ENCODE peak calls at places on chromosomes 1 and 21, in eight cellular contexts. F is cardiac fibroblast; A is mammary epithelial cell; Z is CD4-positive, CD25-positive, alpha-beta regulatory T cell; S is Panc1; T is cardiac muscle cell; L is HFF-Myc; C is CD8-positive, alpha-beta memory T cell. W is an unnamed sample.

GRCh38 chr1:43349594-43350306 is 9.0 kb upstream of the CDC20 start:
- DNase-seq in F (peak; percentile 26), A (peak; percentile 30), Z (no peak), S (no peak), T (peak; percentile 37), L (peak; percentile 46), C (no peak), W (no peak)

GRCh38 chr1:3785045-3785444 is 11.3 kb downstream of the LRRC47 start:
- DNase-seq in F (no peak), A (no peak), Z (no peak), S (no peak), T (no peak), L (no peak), C (peak; percentile 24), W (no peak)

GRCh38 chr1:63463248-63463647 is 59.8 kb downstream of the ITGB3BP start:
- DNase-seq in F (peak; percentile 87), A (peak; percentile 57), Z (no peak), S (no peak), T (peak; percentile 85), L (no peak), C (no peak), W (no peak)

GRCh38 chr1:186772228-186772627 is 56.5 kb upstream of the PLA2G4A start:
- DNase-seq in F (no peak), A (no peak), Z (no peak), S (no peak), T (no peak), L (no peak), C (no peak), W (no peak)

GRCh38 chr1:36696261-36696940 is 213.7 kb upstream of the CSF3R start:
- DNase-seq in F (no peak), A (no peak), Z (no peak), S (no peak), T (no peak), L (no peak), C (no peak), W (no peak)

GRCh38 chr1:240765732-240766363 is 153.9 kb upstream of the GREM2 start:
- DNase-seq in F (peak; percentile 43), A (no peak), Z (no peak), S (no peak), T (peak; percentile 27), L (peak; percentile 22), C (no peak), W (no peak)

GRCh38 chr1:174965006-174965971 is 34.5 kb upstream of the CACYBP start:
- DNase-seq in F (peak; percentile 30), A (no peak), Z (no peak), S (no peak), T (peak; percentile 38), L (no peak), C (peak; percentile 58), W (no peak)

GRCh38 chr1:25797939-25798338 is 2.1 kb upstream of the SELENON start:
- DNase-seq in F (peak; percentile 42), A (no peak), Z (no peak), S (no peak), T (no peak), L (no peak), C (no peak), W (no peak)

GRCh38 chr21:36696640-36697472 is 2.1 kb upstream of the SIM2 start:
- DNase-seq in F (no peak), A (no peak), Z (no peak), S (no peak), T (no peak), L (no peak), C (no peak), W (no peak)
- H3K4me3 ChIP-seq in F (no peak overlapping the region), A (no peak overlapping the region), Z (no peak overlapping the region), S (no peak overlapping the region), T (no peak overlapping the region), L (no peak overlapping the region), C (no peak overlapping the region), W (no peak overlapping the region)

GRCh38 chr1:231040800-231041704 is 998 bp upstream of the FAM89A start:
- DNase-seq in F (no peak), A (no peak), Z (no peak), S (no peak), T (peak; percentile 24), L (no peak), C (no peak), W (peak; percentile 13)
- H3K4me3 ChIP-seq in F (no peak overlapping the region), A (peak overlapping the region; percentile 72), Z (no peak overlapping the region), S (peak overlapping the region; percentile 35), T (peak overlapping the region; percentile 98), L (peak overlapping the region; percentile 70), C (peak overlapping the region; percentile 66), W (no peak overlapping the region)

GRCh38 chr1:156368157-156368658 is 803 bp upstream of the RHBG start:
- DNase-seq in F (no peak), A (no peak), Z (no peak), S (no peak), T (no peak), L (no peak), C (no peak), W (no peak)
- H3K4me3 ChIP-seq in F (no peak overlapping the region), A (no peak overlapping the region), Z (no peak overlapping the region), S (no peak overlapping the region), T (no peak overlapping the region), L (no peak overlapping the region), C (no peak overlapping the region), W (no peak overlapping the region)

GRCh38 chr1:182957902-182958395 is 5.0 kb upstream of the SHCBP1L start:
- DNase-seq in F (no peak), A (no peak), Z (no peak), S (no peak), T (no peak), L (no peak), C (no peak), W (peak; percentile 37)

GRCh38 chr1:182960046-182960445 is 7.1 kb upstream of the SHCBP1L start:
- DNase-seq in F (no peak), A (no peak), Z (no peak), S (no peak), T (no peak), L (no peak), C (no peak), W (no peak)

GRCh38 chr1:182965096-182965495 is 12.1 kb upstream of the SHCBP1L start:
- DNase-seq in F (no peak), A (no peak), Z (no peak), S (no peak), T (no peak), L (no peak), C (no peak), W (peak; percentile 28)

GRCh38 chr1:182965861-182966260 is 12.9 kb upstream of the SHCBP1L start:
- DNase-seq in F (no peak), A (no peak), Z (no peak), S (no peak), T (no peak), L (no peak), C (no peak), W (peak; percentile 80)

DNA sequence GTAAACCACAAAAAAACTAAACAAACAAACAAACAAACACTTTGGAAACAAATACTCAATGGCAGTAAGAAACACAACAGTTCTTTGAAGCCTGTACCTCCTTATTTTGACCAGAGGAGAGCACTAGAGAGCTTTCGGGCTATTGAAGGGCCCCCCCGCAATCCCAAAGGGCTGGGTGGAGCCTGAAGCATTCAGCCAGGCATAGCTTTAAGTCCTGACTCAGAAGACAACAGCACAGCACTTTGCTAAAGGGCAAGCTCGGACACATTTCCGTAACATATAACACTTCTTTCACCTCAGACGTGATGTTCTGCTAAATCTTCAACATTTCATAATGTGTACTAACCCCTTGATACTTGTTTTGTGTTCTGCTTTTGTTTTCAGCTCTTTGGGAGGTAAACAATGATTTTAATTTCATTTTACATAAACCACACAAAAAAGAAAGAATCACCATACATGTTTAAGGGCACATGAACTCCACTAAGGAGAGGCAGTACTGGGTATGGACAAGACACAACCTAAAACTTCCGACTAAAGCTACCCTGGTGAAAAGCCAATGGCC is 9.7 kb upstream of the SHCBP1L start:
- DNase-seq in F (peak; percentile 95), A (peak; percentile 88), Z (no peak), S (peak; percentile 68), T (peak; percentile 92), L (peak; percentile 82), C (no peak), W (peak; percentile 83)
- H3K4me3 ChIP-seq in F (peak overlapping the region; percentile 29), A (no peak overlapping the region), Z (no peak overlapping the region), S (peak overlapping the region; percentile 10), T (no peak overlapping the region), L (peak overlapping the region; percentile 18), C (no peak overlapping the region), W (no peak overlapping the region)

W was measured in HAP-1.